ENCODE peak calls at places on chromosomes 6 and 20, in four cellular contexts. G is PC-3, E is RWPE1, Z is mucosa of descending colon. F is an unnamed sample.

GRCh38 chr6:19736066-19736465 is 101.1 kb upstream of the ID4 start:
- DNase-seq in G (no peak), E (no peak), Z (no peak), F (no peak)

GRCh38 chr6:154579046-154579823 is 68.8 kb upstream of the CNKSR3 start:
- DNase-seq in G (peak; percentile 74), E (peak; percentile 41), Z (no peak), F (no peak)

GRCh38 chr6:154106251-154106650 is 67.2 kb downstream of the OPRM1 start:
- DNase-seq in G (no peak), E (no peak), Z (no peak), F (no peak)

GRCh38 chr20:4444404-4444803 is 277.3 kb upstream of the PRND start:
- DNase-seq in G (peak; percentile 30), E (peak; percentile 82), Z (no peak), F (no peak)

GRCh38 chr6:100517633-100518032 is 52.9 kb upstream of the SIM1 start:
- DNase-seq in G (no peak), E (no peak), Z (no peak), F (no peak)

GRCh38 chr20:21395666-21396044 is 1.7 kb downstream of the NKX2-4 start:
- DNase-seq in G (no peak), E (no peak), Z (no peak), F (peak; percentile 39)

GRCh38 chr6:21263531-21264287 is 329.8 kb upstream of the SOX4 start:
- DNase-seq in G (peak; percentile 30), E (peak; percentile 88), Z (no peak), F (no peak)

GRCh38 chr6:48736486-48737206 is 625.6 kb upstream of the PTCHD4 start:
- DNase-seq in G (peak; percentile 94), E (no peak), Z (no peak), F (no peak)

GRCh38 chr6:41199427-41200246 is 1.3 kb downstream of the TREML2 start:
- DNase-seq in G (no peak), E (no peak), Z (no peak), F (no peak)

GRCh38 chr20:16518068-16518783 is 55.0 kb downstream of the KIF16B start:
- DNase-seq in G (peak; percentile 78), E (peak; percentile 79), Z (peak; percentile 77), F (no peak)

GRCh38 chr6:18551228-18551627 is 164.1 kb downstream of the RNF144B start:
- DNase-seq in G (peak; percentile 33), E (peak; percentile 32), Z (peak; percentile 2), F (no peak)

GRCh38 chr6:109465772-109466171 is 10.2 kb upstream of the MICAL1 start:
- DNase-seq in G (no peak), E (no peak), Z (no peak), F (no peak)

GRCh38 chr6:36544228-36544627 is 3.1 kb downstream of the STK38 start:
- DNase-seq in G (peak; percentile 31), E (no peak), Z (peak; percentile 64), F (no peak)

GRCh38 chr20:17752452-17752851 is 52.7 kb downstream of the BANF2 start:
- DNase-seq in G (no peak), E (no peak), Z (no peak), F (no peak)
- TF ChIP-seq CTCF in G (no peak), E (no peak), Z (no peak), F (no peak)

GRCh38 chr20:57482148-57482547 is 42.8 kb downstream of the CTCFL start:
- DNase-seq in G (no peak), E (no peak), Z (no peak), F (no peak)
- TF ChIP-seq CTCF in G (no peak), E (no peak), Z (no peak), F (no peak)

GRCh38 chr6:93423542-93423941 is 4.2 kb upstream of the EPHA7 start:
- DNase-seq in G (peak; percentile 54), E (no peak), Z (peak; percentile 68), F (no peak)

GRCh38 chr6:93418448-93419303 is 683 bp downstream of the EPHA7 start:
- DNase-seq in G (peak; percentile 13), E (peak; percentile 21), Z (peak; percentile 16), F (peak; percentile 67)

GRCh38 chr6:93420163-93420806 is 926 bp upstream of the EPHA7 start:
- DNase-seq in G (no peak), E (no peak), Z (no peak), F (no peak)

GRCh38 chr6:93419304-93420162 is at the start of gene EPHA7:
- DNase-seq in G (peak; percentile 93), E (peak; percentile 96), Z (peak; percentile 90), F (peak; percentile 97)

DNA sequence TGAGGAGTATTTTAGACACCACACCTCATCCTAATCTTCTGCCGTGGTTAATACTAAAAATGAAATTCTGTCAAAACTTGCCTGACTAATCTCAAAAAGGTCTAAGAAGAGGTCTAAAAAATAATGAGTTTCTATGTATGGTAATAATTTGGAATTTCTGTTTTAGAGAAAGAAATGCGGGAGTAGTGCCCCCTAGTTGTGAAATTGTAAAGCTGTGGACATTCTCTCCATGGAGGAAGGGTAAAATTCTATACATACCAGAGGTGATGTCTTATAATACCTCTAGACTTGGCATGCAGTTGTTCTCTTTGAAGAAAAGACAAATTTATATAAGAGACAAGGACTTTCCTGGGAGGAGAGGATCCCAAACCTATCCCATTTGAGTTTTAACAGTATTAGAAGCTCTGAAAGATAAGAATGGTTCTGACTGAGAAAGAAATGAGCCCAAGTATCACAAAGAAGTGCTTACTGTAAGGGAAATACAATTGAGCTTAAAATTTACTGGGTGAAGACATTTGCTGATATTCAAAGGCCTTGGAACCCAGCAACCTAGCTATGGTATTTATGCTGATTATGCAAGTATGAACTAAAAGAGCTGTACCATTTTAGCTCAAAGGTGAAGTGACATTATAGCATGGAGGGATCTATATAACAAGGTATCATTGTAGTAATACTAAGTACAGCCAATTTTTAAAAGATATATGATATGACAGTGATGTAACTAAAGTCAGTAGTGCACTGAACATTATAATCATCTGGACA is 5.1 kb upstream of the EPHA7 start:
- DNase-seq in G (peak; percentile 29), E (no peak), Z (no peak), F (no peak)
- TF ChIP-seq CTCF in G (peak; percentile 63), E (no peak), Z (no peak), F (peak; percentile 36)

GRCh38 chr20:45971675-45972499 is at the start of gene ZNF335:
- DNase-seq in G (peak; percentile 95), E (peak; percentile 100), Z (peak; percentile 96), F (peak; percentile 96)
- TF ChIP-seq CTCF in G (no peak), E (no peak), Z (peak; percentile 56), F (peak; percentile 63)

GRCh38 chr6:30942338-30943060 is 1.7 kb downstream of the MUCL3 start:
- DNase-seq in G (peak; percentile 96), E (peak; percentile 90), Z (peak; percentile 78), F (peak; percentile 84)
- TF ChIP-seq CTCF in G (peak; percentile 80), E (no peak), Z (no peak), F (no peak)

DNA sequence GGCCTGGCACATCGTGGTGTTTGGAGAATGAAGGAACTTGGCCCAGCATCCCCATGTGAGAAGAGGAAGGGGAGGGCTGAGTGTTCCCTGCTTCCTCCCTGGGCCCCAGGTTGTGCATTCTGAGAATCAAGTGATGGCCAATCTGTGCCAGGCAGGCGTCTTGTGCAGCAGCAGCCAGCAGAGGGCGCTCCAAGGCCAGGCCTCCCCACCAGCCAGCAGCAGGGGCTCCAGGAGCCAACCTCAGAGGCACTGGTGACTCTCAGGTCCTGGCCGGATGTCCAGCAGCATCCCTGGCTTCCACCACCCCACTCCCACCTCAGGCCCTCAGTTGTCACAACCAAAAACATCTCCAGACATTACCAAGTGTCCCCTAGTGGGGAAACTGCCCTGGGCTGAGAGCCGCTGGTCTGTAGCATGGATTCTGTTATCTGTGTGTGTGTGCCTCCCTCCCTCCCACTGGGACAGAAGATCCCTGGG is 192.0 kb downstream of the PREX1 start:
- DNase-seq in G (peak; percentile 64), E (peak; percentile 81), Z (peak; percentile 68), F (peak; percentile 72)
- TF ChIP-seq CTCF in G (peak; percentile 95), E (peak; percentile 98), Z (peak; percentile 60), F (peak; percentile 72)

GRCh38 chr20:45539382-45539781 is at the start of gene WFDC6:
- DNase-seq in G (no peak), E (no peak), Z (no peak), F (no peak)

DNA sequence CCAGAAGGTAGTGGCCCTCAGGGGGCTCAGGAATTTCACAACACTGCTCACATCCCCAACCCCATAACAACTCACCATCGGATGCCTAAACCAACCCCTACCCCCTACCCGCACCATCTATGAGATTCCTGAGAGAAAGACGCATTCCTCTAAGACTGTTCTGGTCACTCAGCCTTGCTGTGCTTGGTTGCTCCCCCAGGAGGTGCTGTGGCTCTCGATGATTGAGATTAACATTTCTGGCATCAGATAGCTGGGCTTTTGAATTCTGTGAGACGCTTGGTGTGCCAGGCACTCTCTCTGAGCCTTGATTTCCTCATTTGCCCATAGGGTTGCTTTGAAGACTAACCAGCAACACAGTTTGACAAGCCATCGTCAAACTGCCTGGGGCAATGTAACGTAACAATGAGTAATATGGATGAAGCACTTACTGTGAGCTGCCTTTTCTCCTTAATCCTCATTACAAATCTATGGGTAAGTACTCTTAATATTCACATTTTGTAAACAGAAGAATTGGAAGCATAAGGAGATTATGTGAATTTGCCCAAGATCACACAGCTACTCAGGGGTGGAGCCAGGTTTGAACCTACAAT is 978 bp downstream of the WFDC6 start:
- DNase-seq in G (peak; percentile 93), E (peak; percentile 85), Z (no peak), F (no peak)
- TF ChIP-seq CTCF in G (peak; percentile 43), E (no peak), Z (no peak), F (no peak)

GRCh38 chr6:157021267-157022021 is 244.3 kb downstream of the ARID1B start:
- DNase-seq in G (peak; percentile 80), E (peak; percentile 80), Z (peak; percentile 93), F (peak; percentile 76)

GRCh38 chr6:157017861-157018260 is 240.7 kb downstream of the ARID1B start:
- DNase-seq in G (peak; percentile 4), E (no peak), Z (no peak), F (no peak)

GRCh38 chr6:157020398-157021266 is 243.5 kb downstream of the ARID1B start:
- DNase-seq in G (peak; percentile 38), E (peak; percentile 65), Z (peak; percentile 69), F (no peak)

GRCh38 chr6:157019115-157019628 is 242.0 kb downstream of the ARID1B start:
- DNase-seq in G (peak; percentile 22), E (no peak), Z (no peak), F (no peak)

DNA sequence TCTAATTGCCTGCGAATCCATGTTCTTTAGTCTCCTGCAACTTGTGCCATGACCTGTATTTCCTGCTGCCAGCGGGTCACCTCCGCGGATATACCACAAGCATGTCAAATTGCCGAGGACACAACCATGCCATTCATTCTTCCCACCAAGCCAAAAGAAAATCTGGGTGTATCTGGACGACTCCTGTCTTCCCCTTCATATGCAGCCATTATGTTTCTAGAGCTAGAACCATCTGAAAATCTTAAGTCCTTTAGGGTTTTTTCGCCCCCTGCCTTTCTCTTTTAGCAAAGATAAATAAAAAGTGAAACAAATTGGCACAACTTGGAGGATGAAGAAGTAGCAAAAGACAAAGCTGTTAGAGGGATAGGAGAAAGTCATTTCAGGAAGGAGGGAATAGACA is 242.6 kb downstream of the ARID1B start:
- DNase-seq in G (peak; percentile 16), E (no peak), Z (no peak), F (no peak)
- TF ChIP-seq CTCF in G (peak; percentile 16), E (no peak), Z (no peak), F (no peak)

GRCh38 chr6:156407334-156407733 is 369.8 kb upstream of the ARID1B start:
- DNase-seq in G (no peak), E (no peak), Z (no peak), F (no peak)

GRCh38 chr6:156406099-156406498 is 371.1 kb upstream of the ARID1B start:
- DNase-seq in G (no peak), E (no peak), Z (no peak), F (no peak)

GRCh38 chr6:156406688-156407087 is 370.5 kb upstream of the ARID1B start:
- DNase-seq in G (no peak), E (no peak), Z (no peak), F (no peak)

GRCh38 chr6:156413156-156413555 is 364.0 kb upstream of the ARID1B start:
- DNase-seq in G (peak; percentile 45), E (no peak), Z (no peak), F (no peak)

GRCh38 chr6:156410649-156411048 is 366.5 kb upstream of the ARID1B start:
- DNase-seq in G (peak; percentile 28), E (no peak), Z (no peak), F (no peak)
- TF ChIP-seq CTCF in G (peak; percentile 34), E (no peak), Z (no peak), F (peak; percentile 44)